ENCODE peak calls at places on chromosomes 1 and 21, in five cellular contexts. R is transverse colon, A is A549, D is ovary, E is H1. U is an unnamed sample.

GRCh38 chr1:7648761-7649384 is 122.2 kb upstream of the VAMP3 start:
- DNase-seq in R (peak; percentile 51), A (peak; percentile 14), D (no peak), E (no peak), U (peak; percentile 74)

GRCh38 chr1:945910-946565 is 13.0 kb downstream of the NOC2L start:
- DNase-seq in R (no peak), A (no peak), D (no peak), E (no peak), U (no peak)

GRCh38 chr1:113860891-113861290 is 10.6 kb downstream of the PTPN22 start:
- DNase-seq in R (no peak), A (no peak), D (no peak), E (no peak), U (no peak)

GRCh38 chr21:41630249-41630648 is 122.3 kb upstream of the TMPRSS2 start:
- DNase-seq in R (peak; percentile 76), A (peak; percentile 98), D (no peak), E (no peak), U (no peak)

GRCh38 chr1:78716186-78716585 is 66.6 kb downstream of the IFI44 start:
- DNase-seq in R (no peak), A (no peak), D (no peak), E (no peak), U (no peak)

GRCh38 chr1:57729181-57729580 is 305.3 kb upstream of the DAB1 start:
- DNase-seq in R (no peak), A (no peak), D (no peak), E (no peak), U (no peak)

GRCh38 chr1:24203404-24203803 is 16.3 kb upstream of the IFNLR1 start:
- DNase-seq in R (peak; percentile 75), A (no peak), D (no peak), E (no peak), U (no peak)

GRCh38 chr1:31031330-31032143 is 34.0 kb downstream of the PUM1 start:
- DNase-seq in R (no peak), A (no peak), D (no peak), E (no peak), U (no peak)

GRCh38 chr1:61123321-61123720 is 41.0 kb downstream of the NFIA start:
- DNase-seq in R (no peak), A (no peak), D (no peak), E (no peak), U (no peak)

GRCh38 chr1:178724734-178725602 is at the start of gene RALGPS2:
- DNase-seq in R (peak; percentile 80), A (peak; percentile 74), D (peak; percentile 76), E (peak; percentile 79), U (peak; percentile 40)

GRCh38 chr1:183580281-183580682 is 10.0 kb downstream of the NCF2 start:
- DNase-seq in R (peak; percentile 28), A (peak; percentile 71), D (no peak), E (no peak), U (peak; percentile 14)

GRCh38 chr1:4702927-4703326 is 48.5 kb downstream of the AJAP1 start:
- DNase-seq in R (no peak), A (no peak), D (no peak), E (no peak), U (no peak)

GRCh38 chr1:211356723-211357418 is 30.2 kb downstream of the TRAF5 start:
- DNase-seq in R (no peak), A (no peak), D (no peak), E (no peak), U (no peak)

GRCh38 chr1:3597599-3597964 is 13.7 kb downstream of the MEGF6 start:
- DNase-seq in R (no peak), A (no peak), D (no peak), E (no peak), U (no peak)

GRCh38 chr21:31520506-31521163 is 138.9 kb upstream of the SOD1 start:
- DNase-seq in R (no peak), A (no peak), D (no peak), E (no peak), U (no peak)

GRCh38 chr1:219430419-219430818 is 182.5 kb downstream of the ZC3H11B start:
- DNase-seq in R (no peak), A (no peak), D (no peak), E (no peak), U (no peak)

GRCh38 chr21:17786219-17787181 is 32.7 kb downstream of the C21orf91 start:
- DNase-seq in R (no peak), A (no peak), D (no peak), E (no peak), U (no peak)

GRCh38 chr1:76162254-76162653 is 87.7 kb downstream of the ST6GALNAC3 start:
- DNase-seq in R (no peak), A (no peak), D (no peak), E (no peak), U (no peak)

GRCh38 chr21:29221259-29221744 is 77.4 kb upstream of the BACH1 start:
- DNase-seq in R (no peak), A (no peak), D (no peak), E (no peak), U (no peak)
- TF ChIP-seq EP300 in R (no peak), A (no peak), D (no peak), E (no peak), U (no peak)

DNA sequence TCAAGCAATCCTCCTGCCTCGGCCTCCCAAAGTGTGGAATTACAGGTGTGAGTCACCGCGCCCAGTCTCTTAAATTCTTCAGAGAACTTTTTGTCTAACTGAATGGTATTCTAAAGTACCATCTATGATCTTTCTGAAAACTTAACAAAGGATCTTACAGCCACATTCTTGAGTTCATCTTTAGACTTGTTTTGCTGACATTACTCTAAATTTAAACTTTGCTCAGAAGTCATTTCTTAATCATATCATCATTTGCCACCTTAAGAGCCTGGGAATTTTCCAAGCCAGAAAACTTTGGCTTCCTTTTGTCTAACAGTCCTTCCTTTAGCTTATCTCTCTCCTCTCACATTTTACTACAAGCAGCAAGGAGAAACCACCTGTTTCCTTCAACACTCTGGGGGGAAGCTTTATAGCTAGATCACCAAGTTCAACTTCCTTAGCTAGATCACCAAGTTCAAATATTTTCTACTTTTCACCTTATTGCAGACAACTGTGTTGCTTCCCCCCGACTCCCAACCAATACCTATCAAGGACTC is 5.4 kb upstream of the ZBTB8A start:
- DNase-seq in R (no peak), A (no peak), D (no peak), E (no peak), U (no peak)
- TF ChIP-seq POLR2A in R (no peak), A (no peak), D (no peak), E (no peak), U (no peak)

DNA sequence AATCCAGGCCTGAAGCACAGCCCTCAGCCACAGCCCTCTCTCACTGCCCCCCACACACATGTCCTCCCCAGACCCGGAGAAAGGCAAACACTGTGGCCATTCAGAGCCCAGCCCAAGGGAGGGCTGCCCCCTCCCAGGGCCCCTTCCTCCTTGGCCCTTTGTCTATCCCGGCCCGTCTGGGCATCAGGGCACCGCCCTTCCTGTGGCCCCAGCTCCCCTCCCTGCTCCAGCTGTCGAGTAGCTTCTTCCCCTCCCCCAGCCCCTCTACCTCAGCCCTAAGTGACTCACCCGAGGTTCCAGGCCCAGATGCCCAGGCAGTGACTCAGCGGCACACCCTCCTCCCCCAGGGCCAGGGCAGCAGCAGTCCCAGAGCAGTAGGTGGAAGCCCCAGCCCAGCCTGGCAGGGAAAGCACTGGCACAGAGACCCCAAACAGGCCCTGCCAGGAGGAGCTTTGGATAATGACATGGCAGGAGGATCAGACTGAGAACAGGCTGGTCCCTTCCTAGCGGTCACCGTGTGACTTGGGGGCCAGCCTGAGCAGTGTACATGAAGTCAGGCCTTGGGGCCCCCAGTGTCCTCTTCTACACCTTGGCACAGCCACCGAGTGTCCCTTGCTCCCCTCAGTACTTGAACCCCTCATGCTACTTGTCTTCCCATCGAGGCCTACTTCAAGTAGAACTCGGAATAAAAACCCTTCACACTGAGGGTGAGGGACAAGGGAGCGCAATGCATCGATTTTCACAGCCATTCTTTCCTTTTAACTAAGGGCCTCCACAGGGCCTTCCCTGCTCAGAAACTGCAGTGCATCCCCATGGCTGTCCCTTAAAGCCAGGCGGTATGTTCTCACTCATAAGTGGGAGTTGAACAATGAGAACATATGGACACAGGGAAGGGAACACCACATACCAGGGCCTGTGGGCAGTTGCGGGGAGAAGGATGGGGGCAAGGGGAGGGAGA is 1.0 kb upstream of the S100A2 start:
- DNase-seq in R (peak; percentile 97), A (peak; percentile 99), D (peak; percentile 90), E (peak; percentile 76), U (peak; percentile 93)
- TF ChIP-seq EP300 in R (peak; percentile 84), A (peak; percentile 85), D (no peak), E (no peak), U (peak; percentile 90)

GRCh38 chr1:247007511-247008405 is at the start of gene ZNF695:
- DNase-seq in R (peak; percentile 90), A (peak; percentile 90), D (peak; percentile 81), E (peak; percentile 95), U (peak; percentile 28)
- TF ChIP-seq POLR2A in R (no peak), A (peak; percentile 8), D (no peak), E (no peak), U (no peak)

GRCh38 chr1:51568231-51568935 is 48.5 kb upstream of the OSBPL9 start:
- DNase-seq in R (no peak), A (no peak), D (no peak), E (no peak), U (no peak)

GRCh38 chr1:51572365-51572764 is 44.5 kb upstream of the OSBPL9 start:
- DNase-seq in R (no peak), A (no peak), D (no peak), E (no peak), U (no peak)

GRCh38 chr1:51570063-51570720 is 46.7 kb upstream of the OSBPL9 start:
- DNase-seq in R (no peak), A (no peak), D (no peak), E (no peak), U (no peak)

GRCh38 chr1:51567653-51568052 is 48.6 kb upstream of the EPS15 start:
- DNase-seq in R (no peak), A (no peak), D (no peak), E (no peak), U (no peak)

GRCh38 chr1:51569284-51570062 is 47.4 kb upstream of the OSBPL9 start:
- DNase-seq in R (peak; percentile 17), A (peak; percentile 51), D (no peak), E (no peak), U (no peak)
- TF ChIP-seq EP300 in R (no peak), A (no peak), D (no peak), E (no peak), U (no peak)

DNA sequence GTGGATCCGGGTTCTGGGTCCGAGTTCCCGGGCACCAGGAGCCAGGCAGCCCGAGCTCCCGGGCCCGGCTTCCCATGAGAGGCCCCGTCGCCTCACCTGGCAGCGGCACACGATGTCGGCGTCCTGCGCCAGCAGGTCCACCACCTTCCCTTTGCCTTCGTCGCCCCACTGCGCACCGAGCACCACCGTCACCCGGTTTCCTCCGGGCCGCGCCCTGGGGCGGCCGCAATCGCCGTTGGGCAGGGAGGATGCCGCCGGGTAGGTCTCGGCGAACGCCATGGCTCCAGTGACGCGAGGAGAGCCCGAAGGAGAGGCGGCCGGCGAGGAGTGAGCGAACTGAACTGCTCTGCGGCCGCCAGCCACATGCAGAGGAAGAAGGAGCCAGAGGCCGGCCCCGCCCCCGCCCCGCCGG is at the start of gene ADSS2:
- DNase-seq in R (no peak), A (no peak), D (no peak), E (no peak), U (no peak)
- TF ChIP-seq POLR2A in R (peak; percentile 92), A (peak; percentile 93), D (peak; percentile 48), E (peak; percentile 67), U (peak; percentile 80)

U was measured in tibial nerve.